ENCODE peak calls at places on chromosomes 6 and 20, in ten cellular contexts. J, K, T, V, O, Y, H, I, N and P are unnamed samples.

GRCh38 chr6:52544325-52545022 is 32.4 kb downstream of the TRAM2 start:
- DNase-seq in K (peak), Y (peak), O (no peak), T (no peak), J (no peak), V (no peak), H (no peak), I (no peak), N (no peak), P (peak)

GRCh38 chr20:45355209-45355608 is 7.0 kb upstream of the SDC4 start:
- DNase-seq in J (no peak), Y (no peak), K (peak), H (peak), O (no peak), V (no peak), T (peak), I (no peak), N (no peak), P (peak)

GRCh38 chr6:74607468-74607867 is 598.4 kb downstream of the COL12A1 start:
- DNase-seq in T (no peak), Y (no peak), J (no peak), I (no peak), O (no peak), V (no peak), K (no peak), H (no peak), N (no peak), P (no peak)

GRCh38 chr6:145705561-145705960 is 29.8 kb downstream of the EPM2A start:
- DNase-seq in I (no peak), K (peak), V (no peak), N (peak), J (no peak), Y (no peak), O (no peak), T (peak), H (no peak), P (peak)

GRCh38 chr6:42441059-42441471 is 10.7 kb downstream of the TRERF1 start:
- DNase-seq in I (no peak), O (no peak), V (peak), N (no peak), T (peak), H (no peak), J (no peak), K (peak), Y (peak), P (peak)

GRCh38 chr20:17935186-17935585 is 33.4 kb downstream of the SNX5 start:
- DNase-seq in O (no peak), N (no peak), T (no peak), I (no peak), J (no peak), Y (no peak), H (no peak), V (no peak), K (peak), P (peak)

GRCh38 chr20:20946122-20946759 is 159.9 kb downstream of the LINC00237 start:
- DNase-seq in T (no peak), J (no peak), Y (no peak), N (no peak), H (no peak), K (no peak), V (no peak), I (no peak), O (no peak), P (no peak)

GRCh38 chr20:46673394-46674252 is 15.6 kb downstream of the TP53RK start:
- DNase-seq in T (no peak), Y (peak), I (no peak), H (no peak), V (no peak), K (no peak), N (no peak), J (no peak), O (no peak), P (no peak)

GRCh38 chr6:150936021-150936555 is 70.6 kb downstream of the MTHFD1L start:
- DNase-seq in N (no peak), Y (no peak), J (no peak), O (no peak), K (no peak), V (no peak), H (no peak), T (no peak), I (no peak), P (no peak)

GRCh38 chr6:144416773-144417172 is 131.6 kb downstream of the UTRN start:
- DNase-seq in Y (no peak), H (no peak), K (peak), J (no peak), O (no peak), T (peak), N (no peak), I (no peak), V (no peak), P (peak)

GRCh38 chr20:43584448-43585138 is 6.1 kb upstream of the IFT52 start:
- DNase-seq in O (no peak), K (peak), H (no peak), T (peak), V (no peak), Y (no peak), J (peak), I (no peak), N (peak), P (peak)

GRCh38 chr6:142372348-142372747 is 70.5 kb downstream of the ADGRG6 start:
- DNase-seq in H (no peak), Y (no peak), T (no peak), V (no peak), J (no peak), I (no peak), O (peak), N (no peak), K (peak), P (no peak)

DNA sequence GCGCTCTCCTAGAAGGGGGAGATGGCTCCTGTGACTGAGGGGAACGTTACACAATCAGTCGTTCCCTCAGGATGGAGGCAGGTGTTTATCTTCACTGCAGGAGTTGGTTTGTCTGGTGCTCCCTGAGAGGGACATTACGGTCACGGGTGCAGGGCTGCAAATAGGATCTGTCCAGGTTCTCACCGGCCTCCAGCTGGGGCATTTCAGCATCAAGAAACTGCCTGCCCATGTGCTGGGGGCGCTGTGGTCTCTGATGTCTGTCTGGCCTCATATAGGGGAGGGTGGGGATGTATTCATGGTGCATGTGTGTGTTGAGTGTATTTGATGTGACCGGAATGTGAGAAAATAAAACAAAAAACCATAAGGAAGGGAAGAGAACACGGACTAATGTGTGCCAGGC is 77.1 kb downstream of the TBC1D7 start:
- DNase-seq in T (no peak), O (no peak), J (no peak), Y (peak), N (no peak), I (no peak), K (no peak), V (no peak), H (no peak), P (no peak)
- TF ChIP-seq CTCF in T (no peak), O (no peak), J (no peak), Y (no peak), N (no peak), I (no peak), K (no peak), V (no peak), H (no peak), P (no peak)

DNA sequence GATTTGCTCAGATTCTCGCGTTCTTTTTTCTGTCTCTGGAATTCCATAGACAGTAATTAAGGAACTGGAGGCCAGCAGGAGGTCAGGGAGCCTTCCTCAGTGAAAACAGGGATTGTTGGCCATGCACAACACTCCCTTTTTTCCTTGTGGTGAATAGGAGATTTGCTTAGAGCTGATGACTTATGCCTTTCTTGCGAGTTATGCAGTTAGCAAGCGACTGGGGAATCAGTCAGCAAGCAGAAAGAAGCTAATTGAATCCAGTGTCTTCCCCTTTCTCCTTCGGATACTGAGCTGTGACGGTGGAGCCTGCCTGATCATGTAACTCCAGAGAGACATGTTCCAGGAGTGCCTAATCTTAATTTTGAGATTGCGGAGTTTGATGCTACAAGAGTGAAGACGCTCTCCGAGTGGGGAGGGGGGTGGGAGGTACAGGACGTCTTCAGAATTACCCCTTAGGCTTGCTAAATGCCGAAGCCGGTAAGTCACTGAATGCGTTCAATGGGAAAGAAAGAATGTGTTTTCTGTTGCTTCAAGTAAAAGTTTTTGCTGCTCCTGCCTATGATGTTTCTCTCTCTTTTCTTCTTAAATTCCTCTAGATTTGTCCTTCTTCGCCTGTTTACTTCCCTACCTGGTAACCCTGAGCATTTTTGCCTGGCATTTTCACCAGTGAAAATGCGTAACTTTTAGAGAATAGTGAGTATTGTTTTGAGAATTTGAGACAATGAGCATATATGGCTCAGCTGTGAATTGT is 165.9 kb downstream of the SASH1 start:
- DNase-seq in K (peak), I (no peak), V (no peak), J (no peak), T (peak), Y (no peak), H (no peak), O (no peak), N (no peak), P (peak)
- H3K4me3 ChIP-seq in K (peak), I (peak), V (no peak), J (no peak), T (peak), Y (peak), H (no peak), O (no peak), N (peak), P (peak)

GRCh38 chr6:43496370-43497128 is 13.6 kb downstream of the LRRC73 start:
- DNase-seq in O (no peak), N (no peak), I (no peak), V (peak), K (peak), Y (peak), T (peak), J (peak), H (peak), P (peak)
- TF ChIP-seq CTCF in O (peak), N (peak), I (peak), V (peak), K (peak), Y (no peak), T (peak), J (peak), H (peak), P (peak)

GRCh38 chr6:10555625-10556309 is 34.6 kb downstream of the GCNT2 start:
- DNase-seq in V (peak), J (peak), K (peak), I (peak), T (peak), O (no peak), N (no peak), H (no peak), Y (peak), P (peak)

GRCh38 chr6:10557886-10558285 is 36.7 kb downstream of the GCNT2 start:
- DNase-seq in T (no peak), J (no peak), N (no peak), H (no peak), O (no peak), K (no peak), Y (peak), V (no peak), I (no peak), P (no peak)

GRCh38 chr6:10556496-10557391 is 35.6 kb downstream of the GCNT2 start:
- DNase-seq in Y (peak), I (no peak), J (no peak), H (no peak), N (no peak), V (no peak), T (no peak), K (no peak), O (no peak), P (no peak)

GRCh38 chr6:10559492-10560150 is 38.5 kb downstream of the GCNT2 start:
- DNase-seq in I (no peak), T (no peak), V (no peak), H (no peak), O (no peak), J (no peak), Y (peak), N (no peak), K (no peak), P (no peak)

DNA sequence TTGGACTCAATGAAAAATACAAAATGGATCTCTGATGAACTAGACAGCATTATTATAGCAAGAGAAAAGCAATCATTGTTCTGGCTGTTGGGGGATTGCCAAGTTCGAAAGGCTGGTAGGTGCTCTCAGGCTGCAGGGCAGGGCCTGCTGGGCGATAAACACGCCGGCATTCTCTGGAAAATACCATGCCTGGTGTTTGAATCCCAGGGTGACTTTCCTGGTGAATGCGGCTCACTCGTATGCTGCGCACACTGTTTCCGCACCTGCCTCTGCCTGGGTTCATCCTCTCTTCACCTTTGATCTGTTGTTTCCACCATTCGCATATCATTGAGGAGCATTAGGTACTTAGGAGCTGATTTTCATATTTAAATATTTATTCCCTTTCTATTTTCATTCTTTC is 37.4 kb downstream of the GCNT2 start:
- DNase-seq in T (no peak), N (no peak), O (no peak), I (peak), Y (peak), H (no peak), V (no peak), J (peak), K (no peak), P (no peak)
- H3K4me3 ChIP-seq in T (no peak), N (no peak), O (no peak), I (no peak), Y (no peak), H (no peak), V (no peak), J (no peak), K (no peak), P (no peak)

DNA sequence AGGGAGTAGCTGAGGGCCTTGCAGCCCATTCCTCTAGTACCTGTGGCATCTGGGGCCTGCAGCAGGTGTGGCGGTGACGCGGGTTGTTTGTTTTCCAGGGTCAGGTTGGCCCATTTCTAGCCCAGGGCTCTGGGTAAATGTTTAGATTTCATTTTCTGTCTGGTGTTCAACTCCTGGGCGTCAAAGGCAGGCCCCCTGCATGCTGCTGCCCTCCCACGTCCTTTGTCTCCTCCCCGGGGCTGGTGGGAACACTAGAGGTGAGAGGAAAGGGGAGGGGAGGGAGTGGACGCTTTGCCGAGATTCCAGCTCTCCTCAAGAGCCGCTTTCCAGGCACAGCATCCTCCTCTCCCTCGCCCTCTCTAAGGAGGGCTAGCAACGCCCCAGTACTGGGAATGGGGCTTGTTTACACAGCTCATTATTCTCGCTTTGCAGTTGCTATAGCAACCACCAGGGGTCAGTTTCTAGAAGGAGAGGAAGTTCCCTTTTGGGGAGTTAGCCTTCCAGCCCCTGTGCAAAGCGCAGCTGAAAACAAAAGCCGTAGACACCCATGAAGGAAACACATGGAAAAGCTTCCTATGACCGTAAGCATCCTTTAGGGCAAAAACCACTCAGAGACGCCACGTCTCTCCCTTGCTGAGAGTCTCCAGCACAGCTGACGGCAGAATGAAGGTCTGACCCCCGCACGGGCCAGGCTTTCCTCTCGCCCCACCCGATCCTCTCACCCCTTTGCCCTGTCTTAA is 170.6 kb downstream of the LY86 start:
- DNase-seq in H (peak), T (peak), O (peak), V (peak), Y (no peak), I (no peak), N (no peak), J (peak), K (peak), P (peak)
- TF ChIP-seq CTCF in H (peak), T (peak), O (no peak), V (peak), Y (no peak), I (peak), N (peak), J (peak), K (peak), P (peak)